ENCODE peak calls at places on chromosomes 5 and 9, in ten cellular contexts. One of them, this sample, is unnamed.

GRCh38 chr5:81075041-81075440 is 114.9 kb downstream of the RASGRF2 start:
- DNase-seq in uterus: no peak
- DNase-seq in A549: no peak
- DNase-seq in psoas muscle: no peak
- DNase-seq in PC-9: no peak
- DNase-seq in Panc1: no peak
- DNase-seq in CD8-positive, alpha-beta T cell: no peak
- DNase-seq in A673: no peak
- DNase-seq in endodermal cell: no peak
- DNase-seq in Peyer's patch: no peak
- DNase-seq in this sample: no peak

GRCh38 chr9:83281306-83282255 is 218.6 kb upstream of the RASEF start:
- DNase-seq in uterus: no peak
- DNase-seq in A549: peak; percentile 18
- DNase-seq in psoas muscle: peak; percentile 33
- DNase-seq in PC-9: peak; percentile 69
- DNase-seq in Panc1: no peak
- DNase-seq in CD8-positive, alpha-beta T cell: no peak
- DNase-seq in A673: peak; percentile 66
- DNase-seq in endodermal cell: no peak
- DNase-seq in Peyer's patch: no peak
- DNase-seq in this sample: peak; percentile 71

GRCh38 chr5:68214472-68215207 is 916 bp upstream of the PIK3R1 start:
- DNase-seq in uterus: no peak
- DNase-seq in A549: no peak
- DNase-seq in psoas muscle: no peak
- DNase-seq in PC-9: no peak
- DNase-seq in Panc1: no peak
- DNase-seq in CD8-positive, alpha-beta T cell: no peak
- DNase-seq in A673: peak; percentile 38
- DNase-seq in endodermal cell: no peak
- DNase-seq in Peyer's patch: no peak
- DNase-seq in this sample: no peak

GRCh38 chr5:113081091-113081490 is 104.5 kb downstream of the DCP2 start:
- DNase-seq in uterus: no peak
- DNase-seq in A549: no peak
- DNase-seq in psoas muscle: no peak
- DNase-seq in PC-9: no peak
- DNase-seq in Panc1: no peak
- DNase-seq in CD8-positive, alpha-beta T cell: no peak
- DNase-seq in A673: no peak
- DNase-seq in endodermal cell: peak; percentile 60
- DNase-seq in Peyer's patch: no peak
- DNase-seq in this sample: no peak

GRCh38 chr9:126722252-126722921 is 82.5 kb upstream of the ZBTB43 start:
- DNase-seq in uterus: peak; percentile 71
- DNase-seq in A549: peak; percentile 62
- DNase-seq in psoas muscle: peak; percentile 80
- DNase-seq in PC-9: peak; percentile 80
- DNase-seq in Panc1: no peak
- DNase-seq in CD8-positive, alpha-beta T cell: peak; percentile 85
- DNase-seq in A673: peak; percentile 91
- DNase-seq in endodermal cell: peak; percentile 94
- DNase-seq in Peyer's patch: peak; percentile 76
- DNase-seq in this sample: peak; percentile 98

GRCh38 chr9:94675008-94675841 is 35.9 kb upstream of the FBP1 start:
- DNase-seq in uterus: no peak
- DNase-seq in A549: no peak
- DNase-seq in psoas muscle: no peak
- DNase-seq in PC-9: no peak
- DNase-seq in Panc1: no peak
- DNase-seq in CD8-positive, alpha-beta T cell: no peak
- DNase-seq in A673: no peak
- DNase-seq in endodermal cell: no peak
- DNase-seq in Peyer's patch: no peak
- DNase-seq in this sample: no peak

GRCh38 chr5:133356386-133357331 is 255.7 kb downstream of the FSTL4 start:
- DNase-seq in uterus: no peak
- DNase-seq in A549: no peak
- DNase-seq in psoas muscle: no peak
- DNase-seq in PC-9: no peak
- DNase-seq in Panc1: no peak
- DNase-seq in CD8-positive, alpha-beta T cell: no peak
- DNase-seq in A673: no peak
- DNase-seq in endodermal cell: peak; percentile 45
- DNase-seq in Peyer's patch: no peak
- DNase-seq in this sample: no peak

GRCh38 chr5:157750320-157750719 is 6.8 kb downstream of the LSM11 start:
- DNase-seq in uterus: peak; percentile 48
- DNase-seq in A549: no peak
- DNase-seq in psoas muscle: no peak
- DNase-seq in PC-9: no peak
- DNase-seq in Panc1: no peak
- DNase-seq in CD8-positive, alpha-beta T cell: no peak
- DNase-seq in A673: no peak
- DNase-seq in endodermal cell: no peak
- DNase-seq in Peyer's patch: no peak
- DNase-seq in this sample: no peak

GRCh38 chr9:2255128-2255527 is 240.0 kb downstream of the SMARCA2 start:
- DNase-seq in uterus: no peak
- DNase-seq in A549: no peak
- DNase-seq in psoas muscle: no peak
- DNase-seq in PC-9: no peak
- DNase-seq in Panc1: no peak
- DNase-seq in CD8-positive, alpha-beta T cell: no peak
- DNase-seq in A673: no peak
- DNase-seq in endodermal cell: no peak
- DNase-seq in Peyer's patch: no peak
- DNase-seq in this sample: no peak

GRCh38 chr5:5883116-5883515 is 460.6 kb downstream of the ICE1 start:
- DNase-seq in uterus: no peak
- DNase-seq in A549: no peak
- DNase-seq in psoas muscle: no peak
- DNase-seq in PC-9: no peak
- DNase-seq in Panc1: no peak
- DNase-seq in CD8-positive, alpha-beta T cell: no peak
- DNase-seq in A673: no peak
- DNase-seq in endodermal cell: no peak
- DNase-seq in Peyer's patch: no peak
- DNase-seq in this sample: no peak

DNA sequence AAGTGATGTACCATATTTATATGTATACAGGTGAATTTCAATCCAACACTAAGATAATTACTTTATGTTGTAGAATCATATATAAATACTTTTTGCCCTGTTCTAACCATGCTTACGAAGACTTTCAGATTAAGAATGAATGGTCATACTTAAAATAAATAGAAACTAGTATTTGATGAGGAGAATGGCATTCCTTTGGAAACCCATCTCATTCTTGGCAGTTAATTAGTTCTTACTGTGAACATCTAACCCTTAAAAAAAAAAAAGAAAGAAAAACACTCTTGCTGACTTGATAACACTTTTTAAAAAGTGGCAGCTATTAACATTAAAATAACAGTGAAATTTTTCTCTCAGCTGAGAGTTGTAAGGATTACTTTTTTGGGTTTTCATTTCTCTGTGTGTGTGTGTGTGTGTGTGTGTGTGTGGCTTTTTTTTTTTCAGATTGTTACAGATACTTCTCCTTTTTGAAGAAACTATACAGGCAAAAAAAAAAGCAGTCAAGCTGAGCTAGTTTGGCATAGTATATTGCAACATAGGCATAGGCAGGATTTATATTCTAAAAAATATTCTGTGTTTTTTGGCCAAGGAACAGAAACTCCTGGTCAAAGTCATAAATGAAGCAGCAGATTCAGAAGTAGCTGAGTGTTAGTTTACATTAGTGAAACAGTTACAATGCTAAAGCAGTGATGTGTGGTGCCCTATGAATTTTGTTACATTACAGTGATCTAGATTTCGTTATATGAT is 163.5 kb downstream of the CD180 start:
- DNase-seq in uterus: no peak
- DNase-seq in A549: no peak
- DNase-seq in psoas muscle: no peak
- DNase-seq in PC-9: no peak
- DNase-seq in Panc1: no peak
- DNase-seq in CD8-positive, alpha-beta T cell: no peak
- DNase-seq in A673: no peak
- DNase-seq in endodermal cell: no peak
- DNase-seq in Peyer's patch: no peak
- DNase-seq in this sample: no peak
- H3K4me1 ChIP-seq in uterus: no peaks in the 10 kb centered on the region
- H3K4me1 ChIP-seq in A549: no peaks in the 10 kb centered on the region
- H3K4me1 ChIP-seq in psoas muscle: peaks cover 78% of the 10 kb centered on the region
- H3K4me1 ChIP-seq in PC-9: peaks cover 13% of the 10 kb centered on the region
- H3K4me1 ChIP-seq in Panc1: no peaks in the 10 kb centered on the region
- H3K4me1 ChIP-seq in CD8-positive, alpha-beta T cell: no peaks in the 10 kb centered on the region
- H3K4me1 ChIP-seq in A673: no peaks in the 10 kb centered on the region
- H3K4me1 ChIP-seq in endodermal cell: peaks cover 5% of the 10 kb centered on the region
- H3K4me1 ChIP-seq in Peyer's patch: no peaks in the 10 kb centered on the region
- H3K4me1 ChIP-seq in this sample: peaks cover 6% of the 10 kb centered on the region

DNA sequence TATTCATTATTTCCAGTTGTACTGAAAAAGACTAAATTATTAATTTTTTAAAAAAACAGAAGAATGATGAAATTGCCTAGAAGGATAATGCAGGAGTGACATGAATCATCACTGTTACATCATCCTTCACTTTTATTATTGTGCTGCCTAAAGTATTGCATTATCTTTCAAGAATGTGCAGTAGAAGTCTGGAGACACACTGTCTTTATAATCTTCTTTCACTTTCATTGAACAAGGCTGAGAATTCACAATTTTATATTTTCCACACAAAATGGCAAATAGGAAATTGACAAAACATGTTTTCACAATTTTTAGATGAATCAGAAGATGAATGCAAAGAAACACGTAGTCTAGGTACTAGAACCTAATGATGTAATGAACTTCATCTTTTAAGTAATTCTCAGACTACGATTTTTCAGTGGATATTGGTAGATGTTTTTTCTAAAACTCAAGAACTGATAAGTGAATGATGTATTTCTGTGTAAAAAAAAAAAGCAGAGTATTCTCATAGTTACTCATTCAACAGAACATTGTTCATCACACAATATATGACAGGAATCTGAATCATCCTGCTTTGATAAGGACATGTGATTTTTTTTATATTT is 131.5 kb upstream of the GRHPR start:
- DNase-seq in uterus: no peak
- DNase-seq in A549: no peak
- DNase-seq in psoas muscle: no peak
- DNase-seq in PC-9: peak; percentile 57
- DNase-seq in Panc1: peak; percentile 67
- DNase-seq in CD8-positive, alpha-beta T cell: no peak
- DNase-seq in A673: peak; percentile 69
- DNase-seq in endodermal cell: no peak
- DNase-seq in Peyer's patch: no peak
- DNase-seq in this sample: no peak
- H3K4me3 ChIP-seq in uterus: no peak overlapping the region
- H3K4me3 ChIP-seq in A549: peak overlapping the region; percentile 32
- H3K4me3 ChIP-seq in psoas muscle: no peak overlapping the region
- H3K4me3 ChIP-seq in PC-9: no peak overlapping the region
- H3K4me3 ChIP-seq in Panc1: no peak overlapping the region
- H3K4me3 ChIP-seq in CD8-positive, alpha-beta T cell: no peak overlapping the region
- H3K4me3 ChIP-seq in A673: peak overlapping the region; percentile 9
- H3K4me3 ChIP-seq in endodermal cell: no peak overlapping the region
- H3K4me3 ChIP-seq in Peyer's patch: no peak overlapping the region
- H3K4me3 ChIP-seq in this sample: no peak overlapping the region

GRCh38 chr5:172450861-172451695 is 3.2 kb downstream of the SH3PXD2B start:
- DNase-seq in uterus: peak; percentile 66
- DNase-seq in A549: peak; percentile 71
- DNase-seq in psoas muscle: peak; percentile 47
- DNase-seq in PC-9: no peak
- DNase-seq in Panc1: no peak
- DNase-seq in CD8-positive, alpha-beta T cell: peak; percentile 19
- DNase-seq in A673: peak; percentile 61
- DNase-seq in endodermal cell: peak; percentile 87
- DNase-seq in Peyer's patch: no peak
- DNase-seq in this sample: no peak

GRCh38 chr5:172452398-172453205 is 1.7 kb downstream of the SH3PXD2B start:
- DNase-seq in uterus: no peak
- DNase-seq in A549: no peak
- DNase-seq in psoas muscle: no peak
- DNase-seq in PC-9: no peak
- DNase-seq in Panc1: no peak
- DNase-seq in CD8-positive, alpha-beta T cell: no peak
- DNase-seq in A673: peak; percentile 11
- DNase-seq in endodermal cell: peak; percentile 70
- DNase-seq in Peyer's patch: no peak
- DNase-seq in this sample: no peak

GRCh38 chr5:172450453-172450852 is 3.9 kb downstream of the SH3PXD2B start:
- DNase-seq in uterus: no peak
- DNase-seq in A549: no peak
- DNase-seq in psoas muscle: no peak
- DNase-seq in PC-9: no peak
- DNase-seq in Panc1: no peak
- DNase-seq in CD8-positive, alpha-beta T cell: no peak
- DNase-seq in A673: no peak
- DNase-seq in endodermal cell: no peak
- DNase-seq in Peyer's patch: no peak
- DNase-seq in this sample: no peak

GRCh38 chr5:172453206-172453985 is 929 bp downstream of the SH3PXD2B start:
- DNase-seq in uterus: peak; percentile 69
- DNase-seq in A549: peak; percentile 54
- DNase-seq in psoas muscle: no peak
- DNase-seq in PC-9: no peak
- DNase-seq in Panc1: no peak
- DNase-seq in CD8-positive, alpha-beta T cell: no peak
- DNase-seq in A673: peak; percentile 71
- DNase-seq in endodermal cell: peak; percentile 89
- DNase-seq in Peyer's patch: no peak
- DNase-seq in this sample: no peak

DNA sequence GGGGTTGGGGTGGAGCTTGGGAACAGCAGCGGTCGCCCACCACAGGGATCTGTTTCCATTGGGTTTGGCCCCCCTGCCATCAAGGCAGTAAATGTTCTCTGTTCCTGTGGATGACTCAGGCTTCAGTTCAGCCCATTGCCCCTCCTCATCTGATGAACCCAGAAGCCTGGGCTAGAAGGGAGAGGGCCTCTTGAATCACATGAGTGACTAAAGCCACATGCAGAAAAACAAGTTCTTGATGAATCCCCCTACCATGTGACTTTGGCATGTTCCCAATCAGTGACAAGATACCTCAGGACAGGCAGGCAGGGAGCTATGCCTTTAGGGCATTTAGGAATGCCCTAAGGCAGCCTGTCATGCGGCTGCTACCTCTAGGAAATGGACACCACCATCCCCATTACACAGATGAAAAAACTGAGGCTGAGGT is 2.5 kb downstream of the SH3PXD2B start:
- DNase-seq in uterus: peak; percentile 62
- DNase-seq in A549: no peak
- DNase-seq in psoas muscle: peak; percentile 46
- DNase-seq in PC-9: peak; percentile 69
- DNase-seq in Panc1: no peak
- DNase-seq in CD8-positive, alpha-beta T cell: no peak
- DNase-seq in A673: peak; percentile 28
- DNase-seq in endodermal cell: peak; percentile 62
- DNase-seq in Peyer's patch: no peak
- DNase-seq in this sample: no peak
- H3K27ac ChIP-seq in uterus: peak overlapping the region; percentile 95
- H3K27ac ChIP-seq in A549: no peak overlapping the region
- H3K27ac ChIP-seq in psoas muscle: no peak overlapping the region
- H3K27ac ChIP-seq in PC-9: no peak overlapping the region
- H3K27ac ChIP-seq in Panc1: peak overlapping the region; percentile 91
- H3K27ac ChIP-seq in CD8-positive, alpha-beta T cell: no peak overlapping the region
- H3K27ac ChIP-seq in A673: no peak overlapping the region
- H3K27ac ChIP-seq in endodermal cell: no peak overlapping the region
- H3K27ac ChIP-seq in Peyer's patch: peak overlapping the region; percentile 8
- H3K27ac ChIP-seq in this sample: no peak overlapping the region

GRCh38 chr5:148205865-148206264 is 3.0 kb downstream of the SPINK6 start:
- DNase-seq in uterus: no peak
- DNase-seq in A549: no peak
- DNase-seq in psoas muscle: no peak
- DNase-seq in PC-9: no peak
- DNase-seq in Panc1: no peak
- DNase-seq in CD8-positive, alpha-beta T cell: no peak
- DNase-seq in A673: no peak
- DNase-seq in endodermal cell: no peak
- DNase-seq in Peyer's patch: no peak
- DNase-seq in this sample: no peak
- H3K4me1 ChIP-seq in uterus: no peaks in the 10 kb centered on the region
- H3K4me1 ChIP-seq in A549: no peaks in the 10 kb centered on the region
- H3K4me1 ChIP-seq in psoas muscle: no peaks in the 10 kb centered on the region
- H3K4me1 ChIP-seq in PC-9: no peaks in the 10 kb centered on the region
- H3K4me1 ChIP-seq in Panc1: no peaks in the 10 kb centered on the region
- H3K4me1 ChIP-seq in CD8-positive, alpha-beta T cell: no peaks in the 10 kb centered on the region
- H3K4me1 ChIP-seq in A673: no peaks in the 10 kb centered on the region
- H3K4me1 ChIP-seq in endodermal cell: peaks cover 3% of the 10 kb centered on the region
- H3K4me1 ChIP-seq in Peyer's patch: no peaks in the 10 kb centered on the region
- H3K4me1 ChIP-seq in this sample: no peaks in the 10 kb centered on the region